ENCODE peak calls at places on chromosome 12, in five cellular contexts. H is GM23248, U is HCT116, V is fibroblast of lung, G is neural progenitor cell. L is an unnamed sample.

GRCh38 chr12:114528766-114529165 is 122.8 kb upstream of the TBX5 start:
- DNase-seq in U (no peak), G (no peak), V (no peak), H (no peak), L (no peak)

GRCh38 chr12:125050446-125050845 is 14.8 kb upstream of the AACS start:
- DNase-seq in V (no peak), G (no peak), H (no peak), U (no peak), L (no peak)

GRCh38 chr12:131105736-131106356 is 152.1 kb downstream of the ADGRD1 start:
- DNase-seq in G (no peak), U (no peak), H (no peak), V (no peak), L (no peak)

GRCh38 chr12:64744422-64745258 is 14.6 kb downstream of the GNS start:
- DNase-seq in U (no peak), V (peak; percentile 40), G (no peak), H (peak; percentile 57), L (no peak)

GRCh38 chr12:5514016-5514415 is 82.1 kb downstream of the NTF3 start:
- DNase-seq in H (no peak), G (no peak), V (no peak), U (no peak), L (no peak)

GRCh38 chr12:113002676-113003075 is 24.4 kb downstream of the OAS2 start:
- DNase-seq in V (no peak), U (no peak), H (no peak), G (no peak), L (no peak)

GRCh38 chr12:10241781-10242180 is 29.1 kb downstream of the GABARAPL1 start:
- DNase-seq in V (no peak), G (no peak), H (no peak), U (no peak), L (no peak)

GRCh38 chr12:6341439-6342139 is at the start of gene TNFRSF1A:
- DNase-seq in H (peak; percentile 91), G (peak; percentile 62), V (peak; percentile 90), U (no peak), L (peak; percentile 79)

GRCh38 chr12:24697769-24698168 is 251.1 kb downstream of the BCAT1 start:
- DNase-seq in G (no peak), H (no peak), U (no peak), V (no peak), L (no peak)

GRCh38 chr12:94618995-94619695 is 31.2 kb downstream of the TMCC3 start:
- DNase-seq in H (peak; percentile 95), V (peak; percentile 91), G (no peak), U (peak; percentile 63), L (no peak)

GRCh38 chr12:9869307-9870161 is at the start of gene CLEC2B:
- DNase-seq in U (no peak), G (peak; percentile 16), V (peak; percentile 90), H (peak; percentile 91), L (peak; percentile 43)

GRCh38 chr12:81162725-81163124 is 84.8 kb downstream of the ACSS3 start:
- DNase-seq in H (no peak), G (no peak), U (no peak), V (no peak), L (no peak)

GRCh38 chr12:79016181-79016580 is 151.6 kb downstream of the SYT1 start:
- DNase-seq in V (no peak), G (no peak), H (no peak), U (no peak), L (no peak)

GRCh38 chr12:16174282-16174681 is 103.2 kb downstream of the SLC15A5 start:
- DNase-seq in G (no peak), U (no peak), H (no peak), V (no peak), L (no peak)

GRCh38 chr12:47746073-47746472 is 12.6 kb downstream of the RAPGEF3 start:
- DNase-seq in V (no peak), U (no peak), G (no peak), H (no peak), L (no peak)

GRCh38 chr12:130803707-130804106 is 35.3 kb downstream of the STX2 start:
- DNase-seq in U (no peak), G (no peak), V (peak; percentile 47), H (peak; percentile 13), L (no peak)

GRCh38 chr12:126684703-126685102 is 1582.3 kb upstream of the TMEM132C start:
- DNase-seq in G (no peak), U (no peak), V (no peak), H (no peak), L (no peak)

GRCh38 chr12:124694250-124694649 is 126.8 kb upstream of the NCOR2 start:
- DNase-seq in H (no peak), U (no peak), G (no peak), V (no peak), L (peak; percentile 70)

GRCh38 chr12:124525455-124525854 is 42.0 kb downstream of the NCOR2 start:
- DNase-seq in U (no peak), V (no peak), H (peak; percentile 45), G (no peak), L (no peak)

GRCh38 chr12:98416845-98417244 is 98.5 kb upstream of the TMPO start:
- DNase-seq in G (no peak), H (peak; percentile 64), U (no peak), V (peak; percentile 44), L (no peak)

GRCh38 chr12:26011099-26011498 is 52.6 kb downstream of the RASSF8 start:
- DNase-seq in H (peak; percentile 89), U (no peak), G (no peak), V (peak; percentile 79), L (no peak)

GRCh38 chr12:6535960-6536847 is 1.9 kb downstream of the GAPDH start:
- DNase-seq in G (no peak), U (no peak), H (peak; percentile 29), V (no peak), L (no peak)

GRCh38 chr12:26803552-26803951 is 29.4 kb downstream of the ITPR2 start:
- DNase-seq in U (no peak), G (no peak), H (peak; percentile 67), V (no peak), L (no peak)

GRCh38 chr12:123150273-123150803 is 552 bp downstream of the PITPNM2 start:
- DNase-seq in V (no peak), U (no peak), H (no peak), G (peak; percentile 16), L (peak; percentile 29)

GRCh38 chr12:127588224-127588623 is 678.7 kb upstream of the TMEM132C start:
- DNase-seq in G (peak; percentile 38), H (peak; percentile 95), U (no peak), V (peak; percentile 76), L (no peak)

GRCh38 chr12:71426648-71427047 is 12.9 kb upstream of the LGR5 start:
- DNase-seq in G (no peak), U (no peak), V (peak; percentile 23), H (peak; percentile 47), L (no peak)

GRCh38 chr12:97075583-97076268 is 168.7 kb downstream of the NEDD1 start:
- DNase-seq in H (no peak), G (peak; percentile 28), V (no peak), U (no peak), L (no peak)

GRCh38 chr12:41190360-41190759 is 2.2 kb downstream of the PDZRN4 start:
- DNase-seq in U (no peak), V (no peak), H (peak; percentile 6), G (peak; percentile 55), L (no peak)

GRCh38 chr12:41185946-41186345 is 2.2 kb upstream of the PDZRN4 start:
- DNase-seq in V (no peak), H (peak; percentile 4), G (no peak), U (no peak), L (no peak)

GRCh38 chr12:41188841-41189394 is 798 bp downstream of the PDZRN4 start:
- DNase-seq in U (no peak), G (no peak), H (no peak), V (no peak), L (no peak)

GRCh38 chr12:41188058-41188840 is at the start of gene PDZRN4:
- DNase-seq in V (no peak), H (no peak), U (no peak), G (peak; percentile 76), L (no peak)

DNA sequence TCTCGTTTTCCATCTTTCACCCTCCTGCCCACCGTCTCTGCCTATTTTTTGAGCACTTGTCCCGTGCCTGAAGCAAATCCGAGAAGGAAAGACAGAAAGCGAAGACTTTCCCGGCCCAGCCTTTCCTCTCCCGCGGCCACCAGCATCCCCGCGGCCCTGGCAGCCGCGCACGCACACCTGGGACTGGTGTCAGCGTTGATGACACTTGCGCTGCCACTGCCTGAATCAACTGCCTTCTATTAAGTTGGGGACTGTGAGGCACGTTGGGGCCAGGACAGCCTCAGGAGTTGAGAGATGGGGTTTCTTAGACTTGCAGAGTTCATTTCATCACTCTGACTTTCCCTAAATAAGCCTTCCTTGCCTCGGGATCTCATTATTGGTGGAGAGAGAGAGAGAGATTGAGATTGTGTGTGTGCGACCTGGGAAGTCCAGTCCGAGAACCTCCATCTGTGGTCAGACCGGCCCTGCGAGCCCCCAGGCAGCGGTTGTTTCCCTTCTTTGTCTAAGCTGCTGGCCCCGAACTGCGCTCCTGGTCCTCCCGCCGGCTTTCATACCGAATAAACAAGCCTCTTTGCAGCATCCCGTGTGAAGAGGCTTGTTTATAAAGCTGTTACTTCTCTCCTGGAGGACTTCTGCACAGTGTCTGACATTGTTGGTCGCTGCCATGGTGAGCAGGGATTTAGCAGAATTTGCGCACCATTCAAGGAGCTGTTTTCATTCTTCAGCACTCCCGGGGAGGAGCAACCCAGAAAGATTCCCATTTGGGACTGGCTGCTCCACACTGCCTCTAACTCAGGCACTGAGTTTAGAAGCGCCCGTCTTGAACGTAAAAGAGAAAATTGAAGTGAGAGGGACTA is 1.5 kb downstream of the PDZRN4 start:
- DNase-seq in H (peak; percentile 11), V (no peak), U (no peak), G (peak; percentile 53), L (no peak)
- TF ChIP-seq EZH2 in H (no peak), V (peak; percentile 71), U (no peak), G (peak; percentile 88), L (no peak)

DNA sequence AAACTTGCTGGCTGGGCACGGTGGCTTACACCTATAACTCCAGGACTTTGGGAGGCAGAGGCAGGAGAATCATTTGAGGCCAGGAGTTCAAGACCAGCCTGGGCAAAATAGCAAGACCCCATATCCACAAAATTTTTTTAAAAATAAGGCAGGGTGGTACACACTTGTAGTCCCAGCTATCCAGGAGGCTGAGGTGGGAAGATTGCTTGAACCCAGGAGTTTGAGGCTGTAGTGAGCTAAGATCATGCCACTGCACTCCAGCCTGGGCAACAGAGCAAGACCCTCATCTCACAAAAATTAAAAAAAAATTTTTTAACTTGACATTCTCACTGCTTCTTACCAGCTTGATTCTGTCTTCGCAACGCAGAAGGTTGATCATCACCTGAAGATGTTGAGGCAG is 39.5 kb downstream of the SSH1 start:
- DNase-seq in U (no peak), H (no peak), V (no peak), G (no peak), L (no peak)
- H3K36me3 ChIP-seq in U (peaks cover 25% of the 10 kb centered on the region), H (peaks cover 73% of the 10 kb centered on the region), V (peaks cover 20% of the 10 kb centered on the region), G (no peaks in the 10 kb centered on the region), L (peaks cover 64% of the 10 kb centered on the region)

DNA sequence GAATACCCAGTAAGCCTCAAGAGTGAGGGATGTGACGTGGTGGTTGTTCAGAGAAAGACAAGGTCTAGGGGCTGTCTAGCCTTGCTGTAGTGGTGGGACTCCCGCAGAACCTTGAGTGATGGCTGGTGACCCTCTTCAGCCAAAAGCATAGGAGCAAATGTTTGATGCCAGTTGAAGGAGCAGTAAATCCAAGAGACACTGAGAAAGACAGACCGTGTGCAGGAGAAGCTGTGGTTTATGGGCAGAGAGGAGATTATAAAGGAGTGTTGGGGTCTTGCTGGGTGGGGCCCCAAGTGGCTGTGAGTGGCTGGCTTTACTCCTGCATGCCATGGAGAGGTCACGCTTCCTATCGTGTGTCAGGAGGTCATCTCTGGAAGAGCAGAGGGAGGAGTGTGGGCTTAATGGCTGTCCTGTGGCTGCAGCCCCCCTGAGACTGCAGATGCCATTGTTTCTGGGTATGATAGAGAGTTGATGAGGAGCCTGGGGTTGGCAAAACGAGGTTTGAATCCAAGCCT is 152.0 kb upstream of the CCND2 start:
- DNase-seq in H (no peak), U (no peak), G (no peak), V (no peak), L (no peak)
- H3K4me3 ChIP-seq in H (no peak overlapping the region), U (no peak overlapping the region), G (no peak overlapping the region), V (no peak overlapping the region), L (no peak overlapping the region)

GRCh38 chr12:102959391-102959790 is 1.9 kb downstream of the ASCL1 start:
- DNase-seq in H (no peak), V (no peak), G (peak; percentile 34), U (no peak), L (no peak)
- TF ChIP-seq EZH2 in H (no peak), V (no peak), G (no peak), U (no peak), L (no peak)

L was measured in DND-41.